ENCODE peak calls at places on chromosome 9, in six cellular contexts. One of them, this sample, is unnamed.

GRCh38 chr9:94799578-94800264 is 73.2 kb downstream of the AOPEP start:
- DNase-seq in K562: no peak
- DNase-seq in bronchial epithelial cell: peak
- DNase-seq in astrocyte of the spinal cord: peak
- DNase-seq in AG10803: peak
- DNase-seq in progenitor cell of endocrine pancreas: no peak
- DNase-seq in this sample: no peak

GRCh38 chr9:76599970-76600369 is 141.0 kb downstream of the GCNT1 start:
- DNase-seq in K562: no peak
- DNase-seq in bronchial epithelial cell: no peak
- DNase-seq in astrocyte of the spinal cord: no peak
- DNase-seq in AG10803: no peak
- DNase-seq in progenitor cell of endocrine pancreas: no peak
- DNase-seq in this sample: no peak

GRCh38 chr9:110538169-110538568 is 41.4 kb downstream of the SVEP1 start:
- DNase-seq in K562: no peak
- DNase-seq in bronchial epithelial cell: no peak
- DNase-seq in astrocyte of the spinal cord: peak
- DNase-seq in AG10803: peak
- DNase-seq in progenitor cell of endocrine pancreas: no peak
- DNase-seq in this sample: no peak

GRCh38 chr9:9133526-9133925 is 1333.9 kb upstream of the DMAC1 start:
- DNase-seq in K562: no peak
- DNase-seq in bronchial epithelial cell: no peak
- DNase-seq in astrocyte of the spinal cord: no peak
- DNase-seq in AG10803: no peak
- DNase-seq in progenitor cell of endocrine pancreas: no peak
- DNase-seq in this sample: no peak

GRCh38 chr9:121246821-121247511 is 21.0 kb upstream of the GSN start:
- DNase-seq in K562: no peak
- DNase-seq in bronchial epithelial cell: no peak
- DNase-seq in astrocyte of the spinal cord: peak
- DNase-seq in AG10803: peak
- DNase-seq in progenitor cell of endocrine pancreas: no peak
- DNase-seq in this sample: no peak

GRCh38 chr9:103574056-103574455 is 520.1 kb upstream of the SMC2 start:
- DNase-seq in K562: no peak
- DNase-seq in bronchial epithelial cell: peak
- DNase-seq in astrocyte of the spinal cord: peak
- DNase-seq in AG10803: no peak
- DNase-seq in progenitor cell of endocrine pancreas: no peak
- DNase-seq in this sample: no peak

GRCh38 chr9:30140415-30140814 is 2244.0 kb upstream of the ACO1 start:
- DNase-seq in K562: no peak
- DNase-seq in bronchial epithelial cell: no peak
- DNase-seq in astrocyte of the spinal cord: no peak
- DNase-seq in AG10803: no peak
- DNase-seq in progenitor cell of endocrine pancreas: no peak
- DNase-seq in this sample: no peak

GRCh38 chr9:16203735-16204573 is 651.1 kb downstream of the CCDC171 start:
- DNase-seq in K562: no peak
- DNase-seq in bronchial epithelial cell: no peak
- DNase-seq in astrocyte of the spinal cord: peak
- DNase-seq in AG10803: no peak
- DNase-seq in progenitor cell of endocrine pancreas: no peak
- DNase-seq in this sample: no peak

GRCh38 chr9:23577611-23578010 is 248.4 kb downstream of the ELAVL2 start:
- DNase-seq in K562: no peak
- DNase-seq in bronchial epithelial cell: no peak
- DNase-seq in astrocyte of the spinal cord: no peak
- DNase-seq in AG10803: no peak
- DNase-seq in progenitor cell of endocrine pancreas: no peak
- DNase-seq in this sample: no peak

GRCh38 chr9:76717176-76717575 is 47.1 kb upstream of the PCA3 start:
- DNase-seq in K562: no peak
- DNase-seq in bronchial epithelial cell: no peak
- DNase-seq in astrocyte of the spinal cord: no peak
- DNase-seq in AG10803: no peak
- DNase-seq in progenitor cell of endocrine pancreas: no peak
- DNase-seq in this sample: no peak

GRCh38 chr9:128201441-128202369 is 1.5 kb upstream of the DNM1 start:
- DNase-seq in K562: no peak
- DNase-seq in bronchial epithelial cell: no peak
- DNase-seq in astrocyte of the spinal cord: peak
- DNase-seq in AG10803: no peak
- DNase-seq in progenitor cell of endocrine pancreas: no peak
- DNase-seq in this sample: no peak

GRCh38 chr9:77952641-77953341 is 78.8 kb downstream of the GNAQ start:
- DNase-seq in K562: no peak
- DNase-seq in bronchial epithelial cell: peak
- DNase-seq in astrocyte of the spinal cord: peak
- DNase-seq in AG10803: peak
- DNase-seq in progenitor cell of endocrine pancreas: no peak
- DNase-seq in this sample: no peak

GRCh38 chr9:110040788-110041187 is 167.2 kb downstream of the C9orf152 start:
- DNase-seq in K562: no peak
- DNase-seq in bronchial epithelial cell: no peak
- DNase-seq in astrocyte of the spinal cord: peak
- DNase-seq in AG10803: peak
- DNase-seq in progenitor cell of endocrine pancreas: no peak
- DNase-seq in this sample: no peak

GRCh38 chr9:86525182-86525581 is 171.0 kb upstream of the TUT7 start:
- DNase-seq in K562: no peak
- DNase-seq in bronchial epithelial cell: no peak
- DNase-seq in astrocyte of the spinal cord: no peak
- DNase-seq in AG10803: no peak
- DNase-seq in progenitor cell of endocrine pancreas: no peak
- DNase-seq in this sample: no peak

GRCh38 chr9:108546223-108546622 is 309.6 kb downstream of the ACTL7B start:
- DNase-seq in K562: no peak
- DNase-seq in bronchial epithelial cell: no peak
- DNase-seq in astrocyte of the spinal cord: no peak
- DNase-seq in AG10803: no peak
- DNase-seq in progenitor cell of endocrine pancreas: no peak
- DNase-seq in this sample: no peak

GRCh38 chr9:108544866-108545265 is 310.9 kb downstream of the ACTL7B start:
- DNase-seq in K562: no peak
- DNase-seq in bronchial epithelial cell: no peak
- DNase-seq in astrocyte of the spinal cord: no peak
- DNase-seq in AG10803: peak
- DNase-seq in progenitor cell of endocrine pancreas: no peak
- DNase-seq in this sample: no peak

GRCh38 chr9:108545446-108545845 is 310.3 kb downstream of the ACTL7B start:
- DNase-seq in K562: no peak
- DNase-seq in bronchial epithelial cell: no peak
- DNase-seq in astrocyte of the spinal cord: no peak
- DNase-seq in AG10803: no peak
- DNase-seq in progenitor cell of endocrine pancreas: no peak
- DNase-seq in this sample: no peak

GRCh38 chr9:108547736-108548135 is 308.1 kb downstream of the ACTL7B start:
- DNase-seq in K562: no peak
- DNase-seq in bronchial epithelial cell: peak
- DNase-seq in astrocyte of the spinal cord: no peak
- DNase-seq in AG10803: no peak
- DNase-seq in progenitor cell of endocrine pancreas: no peak
- DNase-seq in this sample: no peak

DNA sequence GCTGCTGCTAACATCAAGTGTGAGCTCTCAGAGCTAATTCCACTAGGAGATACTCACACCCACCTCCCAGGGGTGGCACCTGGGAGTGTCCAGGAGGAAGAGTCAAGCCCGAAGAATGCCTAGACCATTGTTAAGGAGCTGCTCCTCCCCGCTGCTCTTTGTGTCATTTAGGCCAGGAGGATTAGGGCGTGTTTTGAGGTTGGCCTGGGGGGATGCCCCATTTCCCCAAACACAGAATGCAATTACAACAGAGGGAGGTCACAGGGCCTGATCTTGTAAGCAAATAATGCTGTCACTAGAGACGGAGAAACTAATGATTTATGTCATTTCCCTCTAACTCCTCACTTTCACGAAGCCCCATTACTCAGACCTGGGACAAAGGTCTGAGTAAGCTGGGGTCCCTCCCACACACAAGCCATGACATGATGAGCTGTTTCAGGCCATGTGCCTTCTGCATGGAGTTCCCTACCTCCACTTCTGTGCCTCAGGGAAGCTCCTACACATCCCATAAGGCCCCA is 312.5 kb downstream of the ACTL7B start:
- DNase-seq in K562: no peak
- DNase-seq in bronchial epithelial cell: peak
- DNase-seq in astrocyte of the spinal cord: no peak
- DNase-seq in AG10803: peak
- DNase-seq in progenitor cell of endocrine pancreas: no peak
- DNase-seq in this sample: no peak
- TF ChIP-seq CTCF in K562: no peak
- TF ChIP-seq CTCF in bronchial epithelial cell: peak
- TF ChIP-seq CTCF in astrocyte of the spinal cord: no peak
- TF ChIP-seq CTCF in AG10803: no peak
- TF ChIP-seq CTCF in progenitor cell of endocrine pancreas: no peak
- TF ChIP-seq CTCF in this sample: no peak

GRCh38 chr9:34139477-34140146 is 13.1 kb upstream of the DCAF12 start:
- DNase-seq in K562: peak
- DNase-seq in bronchial epithelial cell: peak
- DNase-seq in astrocyte of the spinal cord: peak
- DNase-seq in AG10803: peak
- DNase-seq in progenitor cell of endocrine pancreas: no peak
- DNase-seq in this sample: no peak
- TF ChIP-seq CTCF in K562: peak
- TF ChIP-seq CTCF in bronchial epithelial cell: peak
- TF ChIP-seq CTCF in astrocyte of the spinal cord: peak
- TF ChIP-seq CTCF in AG10803: peak
- TF ChIP-seq CTCF in progenitor cell of endocrine pancreas: no peak
- TF ChIP-seq CTCF in this sample: no peak

GRCh38 chr9:83920942-83921707 is at the start of gene KIF27:
- DNase-seq in K562: peak
- DNase-seq in bronchial epithelial cell: peak
- DNase-seq in astrocyte of the spinal cord: peak
- DNase-seq in AG10803: peak
- DNase-seq in progenitor cell of endocrine pancreas: peak
- DNase-seq in this sample: peak
- TF ChIP-seq CTCF in K562: peak
- TF ChIP-seq CTCF in bronchial epithelial cell: peak
- TF ChIP-seq CTCF in astrocyte of the spinal cord: peak
- TF ChIP-seq CTCF in AG10803: peak
- TF ChIP-seq CTCF in progenitor cell of endocrine pancreas: peak
- TF ChIP-seq CTCF in this sample: peak

DNA sequence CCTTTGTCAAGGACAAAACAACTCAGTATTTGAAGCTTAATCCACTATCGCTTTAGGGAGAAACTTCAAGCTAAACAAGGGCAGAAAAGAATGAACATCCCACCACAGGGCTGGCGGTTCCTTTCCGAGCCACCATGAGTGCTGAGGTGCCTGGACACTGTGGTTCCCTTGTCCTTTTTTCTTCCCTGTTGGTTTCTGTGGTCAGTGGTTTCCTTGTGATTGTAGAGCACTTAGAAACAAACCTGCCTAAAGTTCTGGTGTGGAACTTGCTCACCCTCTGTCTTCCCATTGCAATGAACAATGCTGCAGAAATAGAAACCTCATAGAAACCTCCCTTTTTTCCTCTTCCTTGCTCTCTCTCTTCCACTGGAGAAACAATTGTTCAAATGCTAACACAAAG is 79.3 kb upstream of the TBC1D2 start:
- DNase-seq in K562: no peak
- DNase-seq in bronchial epithelial cell: no peak
- DNase-seq in astrocyte of the spinal cord: no peak
- DNase-seq in AG10803: no peak
- DNase-seq in progenitor cell of endocrine pancreas: no peak
- DNase-seq in this sample: no peak
- TF ChIP-seq CTCF in K562: no peak
- TF ChIP-seq CTCF in bronchial epithelial cell: no peak
- TF ChIP-seq CTCF in astrocyte of the spinal cord: no peak
- TF ChIP-seq CTCF in AG10803: no peak
- TF ChIP-seq CTCF in progenitor cell of endocrine pancreas: no peak
- TF ChIP-seq CTCF in this sample: no peak

DNA sequence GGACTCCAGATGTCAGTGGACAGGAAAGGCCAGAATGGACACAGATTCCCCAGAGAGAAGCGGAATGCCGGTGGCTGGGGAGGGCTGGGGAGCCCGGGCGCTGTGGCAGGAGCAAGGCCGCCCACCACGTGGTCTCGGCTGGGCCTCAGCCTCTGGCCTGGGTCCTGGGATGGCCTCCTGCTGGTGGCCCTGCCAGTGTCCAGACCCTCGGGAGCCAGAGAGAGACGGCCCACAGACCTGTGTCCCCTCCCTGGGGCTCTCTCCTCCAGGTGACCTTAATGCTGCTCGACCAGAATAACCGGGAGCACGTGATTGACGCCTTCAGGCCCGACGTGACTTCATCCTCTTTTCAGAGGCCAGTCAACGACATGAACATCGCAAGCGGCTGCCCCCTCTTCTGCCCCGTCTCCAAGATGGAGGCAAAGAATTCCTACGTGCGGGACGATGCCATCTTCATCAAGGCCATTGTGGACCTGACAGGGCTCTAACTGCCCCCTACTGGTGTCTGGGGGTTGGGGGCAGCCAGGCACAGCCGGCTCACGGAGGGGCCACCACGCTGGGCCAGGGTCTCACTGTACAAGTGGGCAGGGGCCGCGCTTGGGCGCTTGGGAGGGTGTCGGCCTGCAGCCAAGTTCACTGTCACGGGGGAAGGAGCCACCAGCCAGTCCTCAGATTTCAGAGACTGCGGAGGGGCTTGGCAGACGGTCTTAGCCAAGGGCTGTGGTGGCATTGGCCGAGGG is 19.0 kb downstream of the FBXW5 start:
- DNase-seq in K562: no peak
- DNase-seq in bronchial epithelial cell: no peak
- DNase-seq in astrocyte of the spinal cord: no peak
- DNase-seq in AG10803: no peak
- DNase-seq in progenitor cell of endocrine pancreas: no peak
- DNase-seq in this sample: no peak
- TF ChIP-seq CTCF in K562: peak
- TF ChIP-seq CTCF in bronchial epithelial cell: peak
- TF ChIP-seq CTCF in astrocyte of the spinal cord: peak
- TF ChIP-seq CTCF in AG10803: no peak
- TF ChIP-seq CTCF in progenitor cell of endocrine pancreas: no peak
- TF ChIP-seq CTCF in this sample: peak

GRCh38 chr9:26748449-26749058 is 144.0 kb downstream of the CAAP1 start:
- DNase-seq in K562: no peak
- DNase-seq in bronchial epithelial cell: no peak
- DNase-seq in astrocyte of the spinal cord: no peak
- DNase-seq in AG10803: no peak
- DNase-seq in progenitor cell of endocrine pancreas: no peak
- DNase-seq in this sample: no peak
- TF ChIP-seq CTCF in K562: no peak
- TF ChIP-seq CTCF in bronchial epithelial cell: no peak
- TF ChIP-seq CTCF in astrocyte of the spinal cord: no peak
- TF ChIP-seq CTCF in AG10803: no peak
- TF ChIP-seq CTCF in progenitor cell of endocrine pancreas: peak
- TF ChIP-seq CTCF in this sample: no peak

GRCh38 chr9:95907794-95908193 is 32.3 kb downstream of the ERCC6L2 start:
- DNase-seq in K562: no peak
- DNase-seq in bronchial epithelial cell: no peak
- DNase-seq in astrocyte of the spinal cord: no peak
- DNase-seq in AG10803: no peak
- DNase-seq in progenitor cell of endocrine pancreas: no peak
- DNase-seq in this sample: no peak
- TF ChIP-seq CTCF in K562: peak
- TF ChIP-seq CTCF in bronchial epithelial cell: peak
- TF ChIP-seq CTCF in astrocyte of the spinal cord: peak
- TF ChIP-seq CTCF in AG10803: peak
- TF ChIP-seq CTCF in progenitor cell of endocrine pancreas: peak
- TF ChIP-seq CTCF in this sample: peak

GRCh38 chr9:27848315-27848714 is 275.0 kb upstream of the C9orf72 start:
- DNase-seq in K562: no peak
- DNase-seq in bronchial epithelial cell: no peak
- DNase-seq in astrocyte of the spinal cord: no peak
- DNase-seq in AG10803: no peak
- DNase-seq in progenitor cell of endocrine pancreas: no peak
- DNase-seq in this sample: no peak
- TF ChIP-seq CTCF in K562: no peak
- TF ChIP-seq CTCF in bronchial epithelial cell: no peak
- TF ChIP-seq CTCF in astrocyte of the spinal cord: no peak
- TF ChIP-seq CTCF in AG10803: no peak
- TF ChIP-seq CTCF in progenitor cell of endocrine pancreas: no peak
- TF ChIP-seq CTCF in this sample: no peak

This sample was measured in neural crest cell.